ENCODE peak calls at places on chromosomes 11 and 22, in six cellular contexts. H, R, A, I, S and E are unnamed samples.

GRCh38 chr11:115895594-115895993 is 391.4 kb upstream of the CADM1 start:
- DNase-seq in H (no peak), R (no peak), A (no peak), I (no peak), S (no peak), E (no peak)

GRCh38 chr22:38074181-38075104 is 9.5 kb downstream of the SLC16A8 start:
- DNase-seq in H (no peak), R (no peak), A (no peak), I (no peak), S (no peak), E (no peak)

GRCh38 chr22:43853328-43853931 is 8.9 kb downstream of the SULT4A1 start:
- DNase-seq in H (no peak), R (no peak), A (no peak), I (no peak), S (no peak), E (no peak)

GRCh38 chr22:43136255-43136654 is 6.9 kb downstream of the MCAT start:
- DNase-seq in H (no peak), R (no peak), A (peak), I (peak), S (no peak), E (no peak)

GRCh38 chr11:114348200-114349191 is 51.8 kb downstream of the C11orf71 start:
- DNase-seq in H (no peak), R (no peak), A (no peak), I (peak), S (no peak), E (no peak)

GRCh38 chr11:101323997-101324396 is 194.4 kb upstream of the PGR start:
- DNase-seq in H (no peak), R (no peak), A (no peak), I (peak), S (no peak), E (no peak)

GRCh38 chr22:40720538-40721256 is 41.4 kb downstream of the MCHR1 start:
- DNase-seq in H (no peak), R (no peak), A (no peak), I (no peak), S (no peak), E (no peak)

GRCh38 chr11:16000065-16000464 is 356.3 kb downstream of the SOX6 start:
- DNase-seq in H (no peak), R (no peak), A (no peak), I (no peak), S (no peak), E (no peak)

GRCh38 chr11:9740202-9740881 is 76.5 kb downstream of the SWAP70 start:
- DNase-seq in H (no peak), R (no peak), A (no peak), I (no peak), S (no peak), E (no peak)

GRCh38 chr22:31289335-31289734 is 3.0 kb downstream of the PIK3IP1 start:
- DNase-seq in H (no peak), R (no peak), A (no peak), I (no peak), S (no peak), E (no peak)

GRCh38 chr11:33125611-33126010 is 35.7 kb downstream of the CSTF3 start:
- DNase-seq in H (no peak), R (no peak), A (no peak), I (no peak), S (no peak), E (no peak)

GRCh38 chr22:41401781-41402648 is 20.3 kb downstream of the TEF start:
- DNase-seq in H (peak), R (no peak), A (no peak), I (peak), S (peak), E (peak)

GRCh38 chr22:36238348-36239149 is 778 bp downstream of the APOL2 start:
- DNase-seq in H (no peak), R (no peak), A (no peak), I (no peak), S (peak), E (no peak)

GRCh38 chr11:66868726-66869291 is 11.9 kb downstream of the LRFN4 start:
- DNase-seq in H (no peak), R (peak), A (peak), I (no peak), S (no peak), E (no peak)

GRCh38 chr11:117830674-117831351 is 6.3 kb upstream of the FXYD2 start:
- DNase-seq in H (no peak), R (no peak), A (peak), I (peak), S (peak), E (no peak)

GRCh38 chr11:111745719-111746504 is 20.3 kb downstream of the PPP2R1B start:
- DNase-seq in H (no peak), R (no peak), A (no peak), I (no peak), S (no peak), E (no peak)

GRCh38 chr11:59173080-59173963 is 1.4 kb downstream of the DTX4 start:
- DNase-seq in H (no peak), R (no peak), A (no peak), I (peak), S (no peak), E (peak)

GRCh38 chr22:44033287-44033686 is 9.2 kb downstream of the PARVB start:
- DNase-seq in H (no peak), R (no peak), A (no peak), I (no peak), S (no peak), E (no peak)

GRCh38 chr11:113401718-113402117 is 14.1 kb downstream of the ANKK1 start:
- DNase-seq in H (peak), R (no peak), A (no peak), I (peak), S (peak), E (no peak)

GRCh38 chr11:74035264-74035663 is 26.4 kb upstream of the UCP3 start:
- DNase-seq in H (no peak), R (no peak), A (no peak), I (no peak), S (no peak), E (no peak)

GRCh38 chr22:44735518-44736428 is 16.6 kb upstream of the ARHGAP8 start:
- DNase-seq in H (peak), R (peak), A (peak), I (peak), S (no peak), E (peak)

GRCh38 chr22:50045211-50046018 is 12.7 kb downstream of the TTLL8 start:
- DNase-seq in H (no peak), R (no peak), A (no peak), I (no peak), S (no peak), E (no peak)

GRCh38 chr22:36775589-36775965 is 342 bp downstream of the IFT27 start:
- DNase-seq in H (no peak), R (no peak), A (peak), I (peak), S (peak), E (no peak)

GRCh38 chr22:27850000-27850465 is 48.5 kb upstream of the MN1 start:
- DNase-seq in H (no peak), R (no peak), A (no peak), I (no peak), S (no peak), E (no peak)

GRCh38 chr22:33519140-33519973 is 400.9 kb downstream of the LARGE1 start:
- DNase-seq in H (peak), R (no peak), A (peak), I (peak), S (no peak), E (no peak)

GRCh38 chr22:26648011-26648497 is 9.3 kb upstream of the MIAT start:
- DNase-seq in H (no peak), R (no peak), A (no peak), I (no peak), S (no peak), E (no peak)

GRCh38 chr11:45091563-45092392 is 54.7 kb upstream of the PRDM11 start:
- DNase-seq in H (no peak), R (no peak), A (no peak), I (peak), S (peak), E (no peak)

GRCh38 chr22:28711341-28711740 is 30.3 kb downstream of the CHEK2 start:
- DNase-seq in H (no peak), R (no peak), A (no peak), I (no peak), S (no peak), E (no peak)

GRCh38 chr11:96051820-96052219 is 127.9 kb upstream of the MTMR2 start:
- DNase-seq in H (no peak), R (no peak), A (peak), I (no peak), S (no peak), E (no peak)

GRCh38 chr22:35846804-35847203 is 129.1 kb downstream of the APOL5 start:
- DNase-seq in H (no peak), R (no peak), A (no peak), I (no peak), S (no peak), E (no peak)

GRCh38 chr11:124586247-124586860 is 16.6 kb downstream of the OR8A1 start:
- DNase-seq in H (no peak), R (no peak), A (peak), I (peak), S (no peak), E (no peak)

GRCh38 chr22:29028468-29028867 is 33.2 kb downstream of the C22orf31 start:
- DNase-seq in H (no peak), R (no peak), A (no peak), I (no peak), S (no peak), E (no peak)

GRCh38 chr11:14336507-14337503 is 22.2 kb downstream of the RRAS2 start:
- DNase-seq in H (peak), R (no peak), A (no peak), I (no peak), S (no peak), E (no peak)

GRCh38 chr11:12079726-12080556 is 30.4 kb upstream of the MICAL2 start:
- DNase-seq in H (no peak), R (no peak), A (no peak), I (no peak), S (peak), E (no peak)

GRCh38 chr11:93492464-93493251 is 50.5 kb downstream of the SMCO4 start:
- DNase-seq in H (no peak), R (no peak), A (no peak), I (no peak), S (no peak), E (no peak)

GRCh38 chr11:17898782-17899181 is 114.1 kb downstream of the SERGEF start:
- DNase-seq in H (no peak), R (no peak), A (no peak), I (no peak), S (no peak), E (no peak)

GRCh38 chr11:69280994-69281393 is 13.0 kb upstream of the MYEOV start:
- DNase-seq in H (peak), R (no peak), A (no peak), I (no peak), S (no peak), E (no peak)

GRCh38 chr11:117072517-117073218 is 25.6 kb downstream of the SIK3 start:
- DNase-seq in H (no peak), R (no peak), A (peak), I (no peak), S (no peak), E (no peak)

GRCh38 chr11:995752-996420 is 40.6 kb downstream of the MUC6 start:
- DNase-seq in H (no peak), R (no peak), A (peak), I (peak), S (no peak), E (no peak)